ENCODE peak calls at places on chromosomes 3 and 15, in eight cellular contexts. A, G, P, M, Z, Y, E and I are unnamed samples.

GRCh38 chr3:186318135-186318534 is 43.9 kb downstream of the DGKG start:
- DNase-seq in A (no peak), G (no peak), P (peak), M (no peak), Z (no peak), Y (no peak), E (no peak), I (no peak)

GRCh38 chr15:70165811-70166284 is 68.1 kb upstream of the TLE3 start:
- DNase-seq in A (no peak), G (peak), P (peak), M (no peak), Z (no peak), Y (no peak), E (no peak), I (no peak)

GRCh38 chr3:157333551-157333991 is 103.1 kb upstream of the PTX3 start:
- DNase-seq in A (no peak), G (no peak), P (peak), M (peak), Z (peak), Y (peak), E (no peak), I (no peak)

GRCh38 chr15:64430000-64430735 is 30.2 kb upstream of the ZNF609 start:
- DNase-seq in A (no peak), G (no peak), P (peak), M (peak), Z (peak), Y (peak), E (no peak), I (no peak)

GRCh38 chr3:111392911-111393351 is 149.1 kb upstream of the CD96 start:
- DNase-seq in A (no peak), G (no peak), P (no peak), M (no peak), Z (no peak), Y (no peak), E (peak), I (peak)

GRCh38 chr3:98971183-98971681 is 69.7 kb upstream of the DCBLD2 start:
- DNase-seq in A (no peak), G (no peak), P (peak), M (peak), Z (no peak), Y (no peak), E (peak), I (no peak)

GRCh38 chr3:169327969-169328368 is 335.5 kb downstream of the MECOM start:
- DNase-seq in A (no peak), G (no peak), P (no peak), M (no peak), Z (no peak), Y (no peak), E (no peak), I (no peak)

GRCh38 chr15:95958417-95958816 is 372.1 kb upstream of the NR2F2 start:
- DNase-seq in A (no peak), G (no peak), P (no peak), M (no peak), Z (no peak), Y (no peak), E (no peak), I (no peak)

GRCh38 chr3:143538577-143538981 is 309.7 kb downstream of the SLC9A9 start:
- DNase-seq in A (no peak), G (no peak), P (peak), M (peak), Z (peak), Y (no peak), E (no peak), I (no peak)

GRCh38 chr3:194367992-194368841 is 1.3 kb downstream of the LRRC15 start:
- DNase-seq in A (no peak), G (no peak), P (peak), M (peak), Z (peak), Y (no peak), E (no peak), I (no peak)

GRCh38 chr3:158295771-158296170 is 185.9 kb downstream of the RSRC1 start:
- DNase-seq in A (no peak), G (no peak), P (no peak), M (no peak), Z (no peak), Y (no peak), E (no peak), I (no peak)

GRCh38 chr15:72859023-72859756 is 75.6 kb upstream of the ADPGK start:
- DNase-seq in A (no peak), G (no peak), P (no peak), M (no peak), Z (no peak), Y (no peak), E (no peak), I (no peak)

GRCh38 chr3:32440481-32441350 is 49.1 kb downstream of the CMTM7 start:
- DNase-seq in A (no peak), G (peak), P (peak), M (no peak), Z (no peak), Y (no peak), E (no peak), I (no peak)

GRCh38 chr3:114893361-114893760 is 253.7 kb downstream of the ZBTB20 start:
- DNase-seq in A (no peak), G (no peak), P (no peak), M (no peak), Z (no peak), Y (no peak), E (no peak), I (no peak)

GRCh38 chr3:141860766-141861513 is 15.5 kb upstream of the ATP1B3 start:
- DNase-seq in A (no peak), G (no peak), P (no peak), M (no peak), Z (no peak), Y (no peak), E (no peak), I (no peak)

GRCh38 chr3:61669676-61670299 is 108.4 kb downstream of the PTPRG start:
- DNase-seq in A (no peak), G (no peak), P (no peak), M (no peak), Z (no peak), Y (no peak), E (no peak), I (no peak)

GRCh38 chr15:91706366-91707032 is 147.0 kb upstream of the SLCO3A1 start:
- DNase-seq in A (peak), G (peak), P (peak), M (peak), Z (peak), Y (peak), E (peak), I (peak)

GRCh38 chr15:37900286-37901221 is 33.9 kb upstream of the TMCO5A start:
- DNase-seq in A (no peak), G (no peak), P (peak), M (peak), Z (no peak), Y (peak), E (no peak), I (no peak)

GRCh38 chr15:40421246-40422157 is 15.9 kb downstream of the IVD start:
- DNase-seq in A (no peak), G (peak), P (peak), M (peak), Z (no peak), Y (no peak), E (peak), I (no peak)

GRCh38 chr15:62941719-62942118 is 100.8 kb upstream of the TPM1 start:
- DNase-seq in A (no peak), G (peak), P (no peak), M (peak), Z (no peak), Y (no peak), E (no peak), I (no peak)

GRCh38 chr15:86125775-86126174 is 46.1 kb downstream of the AGBL1 start:
- DNase-seq in A (no peak), G (no peak), P (no peak), M (no peak), Z (no peak), Y (no peak), E (no peak), I (no peak)

GRCh38 chr15:43958894-43959330 is 132.1 kb downstream of the WDR76 start:
- DNase-seq in A (no peak), G (no peak), P (peak), M (peak), Z (peak), Y (peak), E (peak), I (peak)

GRCh38 chr15:36415643-36416042 is 163.8 kb upstream of the CDIN1 start:
- DNase-seq in A (no peak), G (no peak), P (peak), M (peak), Z (peak), Y (no peak), E (no peak), I (no peak)

GRCh38 chr3:120284702-120285507 is at the start of gene GPR156:
- DNase-seq in A (no peak), G (no peak), P (peak), M (no peak), Z (no peak), Y (no peak), E (no peak), I (no peak)
- TF ChIP-seq CTCF in A (no peak), G (no peak), P (no peak), M (no peak), Z (no peak), Y (no peak), E (no peak), I (no peak)

GRCh38 chr3:66342717-66343373 is 122.0 kb downstream of the SLC25A26 start:
- DNase-seq in A (no peak), G (no peak), P (peak), M (no peak), Z (peak), Y (no peak), E (no peak), I (no peak)

GRCh38 chr3:66335671-66336070 is 114.9 kb downstream of the SLC25A26 start:
- DNase-seq in A (no peak), G (no peak), P (no peak), M (no peak), Z (no peak), Y (no peak), E (no peak), I (no peak)

GRCh38 chr3:66336358-66336766 is 115.6 kb downstream of the SLC25A26 start:
- DNase-seq in A (no peak), G (no peak), P (peak), M (peak), Z (peak), Y (peak), E (no peak), I (no peak)

GRCh38 chr3:66344391-66344811 is 123.6 kb downstream of the SLC25A26 start:
- DNase-seq in A (no peak), G (no peak), P (no peak), M (no peak), Z (no peak), Y (no peak), E (no peak), I (no peak)

GRCh38 chr3:66338927-66339326 is 118.1 kb downstream of the SLC25A26 start:
- DNase-seq in A (no peak), G (no peak), P (peak), M (peak), Z (peak), Y (no peak), E (no peak), I (no peak)
- H3K4me3 ChIP-seq in A (no peak), G (no peak), P (no peak), M (no peak), Z (no peak), Y (no peak), E (no peak), I (no peak)

DNA sequence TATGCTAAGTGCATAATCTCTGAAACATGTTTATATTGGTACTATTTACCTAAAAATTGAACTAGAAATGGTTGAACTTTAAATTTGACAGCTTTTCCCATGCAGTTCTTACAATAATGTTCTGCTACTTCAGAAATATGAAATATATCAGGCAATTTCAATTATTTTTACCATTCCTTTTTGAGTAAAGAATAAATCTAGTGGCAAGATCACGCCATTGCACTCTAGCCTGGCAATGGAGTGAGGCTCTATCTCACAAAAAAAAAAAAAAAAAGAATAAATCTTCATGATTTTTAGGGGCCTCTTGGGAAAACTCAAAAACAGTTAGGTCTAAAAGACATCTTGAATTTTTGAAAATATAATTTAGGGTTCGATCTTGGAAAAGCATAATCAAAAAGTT is 10.6 kb upstream of the DNAAF4 start:
- DNase-seq in A (no peak), G (no peak), P (no peak), M (no peak), Z (no peak), Y (no peak), E (no peak), I (no peak)
- TF ChIP-seq CTCF in A (no peak), G (no peak), P (peak), M (peak), Z (peak), Y (peak), E (peak), I (peak)

DNA sequence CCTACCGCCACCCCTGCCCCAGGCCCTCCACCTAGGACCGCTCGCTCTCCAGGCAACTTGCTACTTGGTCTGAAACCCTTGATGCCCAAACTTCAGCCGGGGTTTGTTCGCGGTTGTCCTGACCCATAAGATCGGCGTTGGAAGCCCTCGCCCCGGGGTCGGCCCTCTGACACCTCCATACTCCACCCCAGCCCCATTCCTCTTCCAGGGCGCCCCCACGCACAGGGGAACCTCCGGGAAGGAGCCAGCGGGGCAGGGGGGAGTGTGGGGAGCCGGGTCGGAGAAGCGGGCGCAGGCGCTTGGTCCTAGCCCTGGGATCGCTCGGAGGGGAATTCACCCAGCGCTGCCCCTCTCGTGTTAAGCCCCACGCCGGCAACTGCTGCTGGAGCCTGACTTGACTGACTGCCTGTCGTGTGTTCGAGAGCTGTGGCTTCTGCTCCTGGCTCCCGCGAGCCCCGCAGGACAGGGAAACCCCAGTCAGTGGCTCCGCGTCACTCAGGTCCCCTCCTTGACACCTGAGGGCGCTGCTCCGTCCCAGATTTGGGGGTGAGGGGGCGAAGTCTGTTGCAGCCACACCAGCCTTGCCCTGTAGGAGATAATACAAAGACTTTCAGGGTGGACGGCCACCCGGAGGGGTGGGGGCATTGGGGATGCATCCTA is 675 bp downstream of the RYR3 start:
- DNase-seq in A (no peak), G (peak), P (no peak), M (no peak), Z (no peak), Y (no peak), E (no peak), I (no peak)
- H3K4me3 ChIP-seq in A (peak), G (peak), P (no peak), M (no peak), Z (no peak), Y (no peak), E (no peak), I (no peak)